ENCODE peak calls at places on chromosomes 6 and 20, in eight cellular contexts. K, W, F, S, M, X, Z and I are unnamed samples.

GRCh38 chr6:106883808-106884262 is 90.7 kb downstream of the CD24 start:
- DNase-seq in K (no peak), W (no peak), F (peak), S (no peak), M (peak), X (no peak), Z (no peak), I (no peak)

GRCh38 chr20:49323622-49324238 is 45.9 kb upstream of the ZNFX1 start:
- DNase-seq in K (no peak), W (peak), F (no peak), S (no peak), M (peak), X (no peak), Z (no peak), I (no peak)

GRCh38 chr6:126056355-126057004 is 70.1 kb downstream of the TRMT11 start:
- DNase-seq in K (no peak), W (no peak), F (no peak), S (no peak), M (no peak), X (no peak), Z (no peak), I (no peak)

GRCh38 chr20:46400253-46400652 is 6.2 kb downstream of the ELMO2 start:
- DNase-seq in K (peak), W (no peak), F (no peak), S (no peak), M (peak), X (peak), Z (no peak), I (no peak)

GRCh38 chr6:145744619-145745018 is 9.3 kb upstream of the EPM2A start:
- DNase-seq in K (no peak), W (no peak), F (no peak), S (no peak), M (no peak), X (no peak), Z (no peak), I (no peak)

GRCh38 chr6:27687154-27688013 is 214.5 kb upstream of the ZNF184 start:
- DNase-seq in K (peak), W (peak), F (peak), S (peak), M (peak), X (peak), Z (peak), I (peak)

GRCh38 chr6:4906293-4906941 is 97.4 kb downstream of the RPP40 start:
- DNase-seq in K (no peak), W (no peak), F (no peak), S (no peak), M (no peak), X (no peak), Z (no peak), I (no peak)

GRCh38 chr6:79057746-79058145 is 20.3 kb downstream of the PHIP start:
- DNase-seq in K (no peak), W (no peak), F (no peak), S (no peak), M (no peak), X (no peak), Z (no peak), I (no peak)

GRCh38 chr6:43698584-43699349 is 11.2 kb upstream of the MRPS18A start:
- DNase-seq in K (peak), W (no peak), F (peak), S (no peak), M (peak), X (peak), Z (no peak), I (no peak)

GRCh38 chr6:52352239-52353008 is 9.5 kb upstream of the PAQR8 start:
- DNase-seq in K (no peak), W (peak), F (peak), S (peak), M (no peak), X (no peak), Z (no peak), I (no peak)

GRCh38 chr20:39893013-39893685 is 795.9 kb downstream of the MAFB start:
- DNase-seq in K (no peak), W (no peak), F (no peak), S (no peak), M (no peak), X (no peak), Z (no peak), I (no peak)

GRCh38 chr6:11711644-11711993 is 67.0 kb downstream of the ADTRP start:
- DNase-seq in K (no peak), W (no peak), F (no peak), S (no peak), M (no peak), X (no peak), Z (peak), I (no peak)

GRCh38 chr20:20085071-20085470 is 32.7 kb downstream of the CFAP61 start:
- DNase-seq in K (no peak), W (no peak), F (no peak), S (no peak), M (no peak), X (peak), Z (no peak), I (no peak)

GRCh38 chr20:61917459-61917858 is 148.2 kb downstream of the TAF4 start:
- DNase-seq in K (no peak), W (no peak), F (no peak), S (no peak), M (no peak), X (no peak), Z (no peak), I (no peak)

GRCh38 chr6:107641500-107641931 is 151.6 kb downstream of the SOBP start:
- DNase-seq in K (no peak), W (no peak), F (no peak), S (no peak), M (no peak), X (peak), Z (no peak), I (no peak)

DNA sequence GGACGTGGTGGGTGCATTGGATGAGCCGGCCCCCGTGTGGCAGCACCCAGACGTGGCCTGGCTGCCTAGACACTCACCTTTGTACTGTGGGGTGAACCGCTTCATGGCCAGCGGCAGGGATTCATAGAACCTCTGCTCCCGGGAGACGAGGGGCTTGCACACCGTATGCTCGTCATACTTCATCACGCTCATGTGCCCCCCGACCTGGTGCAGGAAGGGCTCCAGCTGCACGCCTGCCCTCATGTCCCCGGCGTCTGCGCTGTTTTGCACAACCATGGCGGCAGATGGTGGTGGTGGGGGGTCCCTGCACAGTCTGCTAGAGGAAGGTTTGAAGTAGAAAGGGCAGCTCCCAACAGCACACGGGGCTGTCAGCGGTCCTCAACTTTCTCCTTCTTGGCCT is 11.5 kb downstream of the IP6K3 start:
- DNase-seq in K (no peak), W (no peak), F (no peak), S (no peak), M (no peak), X (no peak), Z (no peak), I (no peak)
- TF ChIP-seq CTCF in K (no peak), W (no peak), F (no peak), S (no peak), M (no peak), X (no peak), Z (no peak), I (no peak)

GRCh38 chr20:41411458-41411857 is 44.8 kb upstream of the EMILIN3 start:
- DNase-seq in K (no peak), W (no peak), F (peak), S (no peak), M (no peak), X (no peak), Z (no peak), I (no peak)
- TF ChIP-seq CTCF in K (peak), W (peak), F (peak), S (peak), M (peak), X (peak), Z (peak), I (peak)

GRCh38 chr6:99359800-99360199 is 10.3 kb upstream of the FAXC start:
- DNase-seq in K (no peak), W (no peak), F (no peak), S (no peak), M (no peak), X (no peak), Z (no peak), I (no peak)
- TF ChIP-seq CTCF in K (no peak), W (no peak), F (no peak), S (no peak), M (no peak), X (no peak), Z (no peak), I (no peak)

DNA sequence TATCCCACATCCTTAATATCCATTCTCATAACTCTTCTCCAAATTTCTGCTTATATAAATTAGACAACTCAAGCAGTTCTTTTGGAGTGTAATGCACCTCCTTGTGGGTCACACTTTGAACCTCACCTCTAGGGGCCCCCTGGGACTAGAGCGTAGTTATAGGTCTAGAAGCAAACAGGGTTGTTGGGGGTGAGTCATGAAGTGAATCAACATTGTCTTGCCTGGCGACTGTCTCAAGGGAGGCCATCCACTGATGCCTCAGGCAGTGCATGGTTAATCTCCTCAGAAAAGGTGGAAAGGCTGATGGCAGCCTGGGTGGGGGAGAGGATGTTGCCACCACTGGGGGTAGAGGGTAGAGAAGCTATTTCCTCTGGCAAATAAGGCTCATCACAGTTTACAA is 129.1 kb downstream of the TNFRSF21 start:
- DNase-seq in K (no peak), W (peak), F (no peak), S (no peak), M (no peak), X (no peak), Z (no peak), I (no peak)
- TF ChIP-seq CTCF in K (no peak), W (no peak), F (no peak), S (no peak), M (no peak), X (no peak), Z (no peak), I (no peak)

GRCh38 chr6:3835055-3835731 is 14.0 kb upstream of the FAM50B start:
- DNase-seq in K (no peak), W (no peak), F (no peak), S (peak), M (no peak), X (peak), Z (peak), I (no peak)
- TF ChIP-seq CTCF in K (no peak), W (peak), F (peak), S (no peak), M (no peak), X (no peak), Z (no peak), I (peak)

DNA sequence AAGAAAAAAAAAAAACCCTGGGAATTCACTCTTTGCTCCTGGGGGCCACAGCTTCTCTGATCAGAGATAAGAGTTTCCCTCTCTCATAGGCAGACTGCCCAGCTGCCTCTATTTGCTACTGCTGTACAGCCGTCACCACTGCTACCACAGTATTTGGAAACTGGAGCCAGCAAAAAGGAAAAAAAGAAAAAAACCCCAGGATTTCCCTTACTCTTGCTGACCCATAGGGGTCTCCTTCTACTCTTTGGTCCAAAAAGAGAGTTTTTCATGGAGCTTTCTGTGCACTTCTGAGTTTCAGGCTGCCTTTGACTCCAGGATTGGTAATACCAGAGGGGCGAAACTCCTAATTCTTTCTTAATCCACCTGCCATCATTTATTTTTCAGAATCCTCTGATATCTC is 89.7 kb downstream of the MDGA1 start:
- DNase-seq in K (no peak), W (no peak), F (peak), S (no peak), M (peak), X (no peak), Z (no peak), I (no peak)
- TF ChIP-seq CTCF in K (peak), W (peak), F (peak), S (no peak), M (peak), X (peak), Z (peak), I (peak)

DNA sequence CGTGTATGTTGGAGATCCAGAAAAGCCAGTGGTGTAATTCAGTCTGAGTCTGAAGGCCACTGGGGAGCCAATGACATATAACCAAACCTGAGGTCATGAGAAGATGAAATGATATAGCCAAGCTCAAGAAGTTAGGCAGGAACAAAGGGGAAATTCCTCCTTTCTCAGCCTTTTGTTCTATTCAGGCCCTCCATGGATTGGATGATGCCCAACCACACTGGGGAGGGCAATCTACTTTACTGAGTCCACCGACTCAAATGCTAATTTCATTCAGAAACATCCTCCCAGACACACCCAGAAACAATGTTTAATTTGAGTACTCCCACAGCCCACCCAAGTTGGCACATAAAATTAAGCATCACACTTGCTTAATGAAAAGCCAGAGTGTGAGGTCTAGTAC is 183.6 kb downstream of the GJA1 start:
- DNase-seq in K (no peak), W (no peak), F (peak), S (no peak), M (no peak), X (no peak), Z (no peak), I (no peak)
- TF ChIP-seq CTCF in K (no peak), W (no peak), F (no peak), S (no peak), M (no peak), X (no peak), Z (no peak), I (no peak)

GRCh38 chr6:159117031-159117430 is 52.2 kb upstream of the FNDC1 start:
- DNase-seq in K (no peak), W (no peak), F (no peak), S (no peak), M (no peak), X (no peak), Z (no peak), I (no peak)

GRCh38 chr6:159116343-159116742 is 52.9 kb upstream of the FNDC1 start:
- DNase-seq in K (no peak), W (no peak), F (no peak), S (peak), M (no peak), X (no peak), Z (no peak), I (no peak)

GRCh38 chr6:159113223-159113622 is 56.0 kb upstream of the FNDC1 start:
- DNase-seq in K (no peak), W (no peak), F (no peak), S (no peak), M (no peak), X (no peak), Z (no peak), I (no peak)

GRCh38 chr6:159112714-159113113 is 56.5 kb upstream of the FNDC1 start:
- DNase-seq in K (no peak), W (no peak), F (no peak), S (no peak), M (no peak), X (no peak), Z (no peak), I (no peak)

DNA sequence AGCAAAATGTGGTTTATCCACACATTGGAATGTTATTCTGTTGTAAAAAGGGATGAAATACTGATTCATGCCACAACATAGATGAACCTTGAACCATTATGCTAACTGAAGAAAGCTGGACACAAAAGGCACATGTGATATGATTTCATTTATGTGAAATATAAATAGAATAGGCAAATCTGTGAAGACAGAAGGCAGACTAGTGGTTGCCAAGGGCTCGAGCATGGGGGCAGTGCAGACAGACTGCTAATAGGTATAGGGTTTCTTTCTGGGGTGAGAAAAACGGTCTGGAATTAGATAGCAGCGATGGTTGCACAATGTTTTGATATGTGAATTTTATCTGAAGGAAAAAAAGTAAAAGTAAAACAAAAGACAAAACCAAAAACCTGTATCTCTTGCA is 54.6 kb upstream of the FNDC1 start:
- DNase-seq in K (no peak), W (no peak), F (no peak), S (no peak), M (no peak), X (no peak), Z (no peak), I (no peak)
- TF ChIP-seq CTCF in K (no peak), W (no peak), F (no peak), S (no peak), M (no peak), X (no peak), Z (no peak), I (no peak)

GRCh38 chr6:122998403-122998965 is 2.4 kb downstream of the CLVS2 start:
- DNase-seq in K (no peak), W (no peak), F (no peak), S (no peak), M (no peak), X (no peak), Z (no peak), I (no peak)

GRCh38 chr6:122997541-122998150 is 1.6 kb downstream of the CLVS2 start:
- DNase-seq in K (no peak), W (no peak), F (no peak), S (no peak), M (no peak), X (no peak), Z (no peak), I (no peak)

GRCh38 chr6:122994256-122994655 is 1.8 kb upstream of the CLVS2 start:
- DNase-seq in K (no peak), W (no peak), F (peak), S (no peak), M (no peak), X (no peak), Z (no peak), I (no peak)

GRCh38 chr6:122995930-122996796 is at the start of gene CLVS2:
- DNase-seq in K (peak), W (no peak), F (peak), S (no peak), M (peak), X (no peak), Z (no peak), I (peak)

GRCh38 chr6:122996797-122997520 is 924 bp downstream of the CLVS2 start:
- DNase-seq in K (no peak), W (no peak), F (peak), S (no peak), M (no peak), X (no peak), Z (no peak), I (no peak)
- TF ChIP-seq CTCF in K (no peak), W (no peak), F (no peak), S (no peak), M (no peak), X (no peak), Z (no peak), I (peak)